ENCODE peak calls at places on chromosomes 3 and 15, in nine cellular contexts. I, X, A, R, L, E, U, W and Z are unnamed samples.

GRCh38 chr15:36358094-36358961 is 221.1 kb upstream of the CDIN1 start:
- DNase-seq in I (no peak), X (no peak), A (no peak), R (no peak), L (no peak), E (no peak), U (no peak), W (no peak), Z (no peak)

GRCh38 chr15:35179739-35180138 is 94.6 kb upstream of the NANOGP8 start:
- DNase-seq in I (no peak), X (no peak), A (no peak), R (no peak), L (no peak), E (no peak), U (no peak), W (no peak), Z (no peak)

GRCh38 chr3:169456900-169457299 is 206.6 kb downstream of the MECOM start:
- DNase-seq in I (no peak), X (no peak), A (no peak), R (no peak), L (no peak), E (no peak), U (no peak), W (no peak), Z (no peak)

GRCh38 chr3:63656791-63657190 is 4.3 kb downstream of the SNTN start:
- DNase-seq in I (no peak), X (no peak), A (no peak), R (no peak), L (no peak), E (no peak), U (no peak), W (no peak), Z (no peak)

GRCh38 chr3:42764115-42764514 is 8.9 kb downstream of the CCDC13 start:
- DNase-seq in I (no peak), X (no peak), A (no peak), R (no peak), L (no peak), E (no peak), U (no peak), W (no peak), Z (no peak)

GRCh38 chr15:67731112-67731761 is 94.1 kb upstream of the SKOR1 start:
- DNase-seq in I (no peak), X (no peak), A (no peak), R (no peak), L (no peak), E (no peak), U (no peak), W (no peak), Z (no peak)

GRCh38 chr3:39125837-39126500 is 18.5 kb downstream of the TTC21A start:
- DNase-seq in I (no peak), X (peak; percentile 43), A (no peak), R (no peak), L (no peak), E (no peak), U (no peak), W (no peak), Z (no peak)

GRCh38 chr3:100106094-100106493 is 8.2 kb downstream of the FILIP1L start:
- DNase-seq in I (no peak), X (no peak), A (no peak), R (no peak), L (no peak), E (no peak), U (no peak), W (no peak), Z (no peak)

GRCh38 chr15:49492834-49493233 is 69.8 kb downstream of the FGF7 start:
- DNase-seq in I (no peak), X (no peak), A (no peak), R (no peak), L (no peak), E (no peak), U (no peak), W (no peak), Z (no peak)

GRCh38 chr15:68553994-68554715 is 24.6 kb upstream of the CORO2B start:
- DNase-seq in I (peak; percentile 76), X (no peak), A (peak; percentile 75), R (peak; percentile 55), L (peak; percentile 58), E (no peak), U (peak; percentile 65), W (peak; percentile 67), Z (no peak)

GRCh38 chr3:122576174-122576940 is 1.1 kb upstream of the PARP15 start:
- DNase-seq in I (no peak), X (no peak), A (no peak), R (no peak), L (no peak), E (peak; percentile 100), U (no peak), W (no peak), Z (no peak)

GRCh38 chr3:72247645-72248388 is 462.9 kb upstream of the PROK2 start:
- DNase-seq in I (no peak), X (no peak), A (no peak), R (peak; percentile 62), L (no peak), E (no peak), U (no peak), W (peak; percentile 79), Z (no peak)

GRCh38 chr3:75737831-75738493 is 47.4 kb downstream of the ZNF717 start:
- DNase-seq in I (no peak), X (no peak), A (no peak), R (no peak), L (no peak), E (no peak), U (no peak), W (no peak), Z (no peak)
- H3K9me3 ChIP-seq in I (peaks cover 42% of the 10 kb centered on the region), X (peaks cover 64% of the 10 kb centered on the region), A (peaks cover 5% of the 10 kb centered on the region), R (peaks cover 62% of the 10 kb centered on the region), L (peaks cover 9% of the 10 kb centered on the region), E (peaks cover 49% of the 10 kb centered on the region), U (peaks cover 76% of the 10 kb centered on the region), W (peaks cover 96% of the 10 kb centered on the region), Z (peaks cover 59% of the 10 kb centered on the region)

GRCh38 chr3:37248179-37248578 is 73.8 kb upstream of the LRRFIP2 start:
- DNase-seq in I (no peak), X (no peak), A (no peak), R (no peak), L (no peak), E (no peak), U (no peak), W (no peak), Z (no peak)
- H3K4me1 ChIP-seq in I (peaks cover 58% of the 10 kb centered on the region), X (no peaks in the 10 kb centered on the region), A (peaks cover 15% of the 10 kb centered on the region), R (peaks cover 10% of the 10 kb centered on the region), L (peaks cover 4% of the 10 kb centered on the region), E (no peaks in the 10 kb centered on the region), U (peaks cover 59% of the 10 kb centered on the region), W (peaks cover 38% of the 10 kb centered on the region), Z (peaks cover 52% of the 10 kb centered on the region)

GRCh38 chr3:58388550-58389061 is 45.0 kb downstream of the PDHB start:
- DNase-seq in I (no peak), X (no peak), A (no peak), R (no peak), L (no peak), E (no peak), U (no peak), W (no peak), Z (no peak)
- TF ChIP-seq EP300 in I (no peak), X (no peak), A (no peak), R (no peak), L (peak; percentile 22), E (no peak), U (no peak), W (no peak), Z (no peak)

GRCh38 chr15:56233549-56233948 is 10.1 kb downstream of the RFX7 start:
- DNase-seq in I (no peak), X (no peak), A (no peak), R (no peak), L (no peak), E (no peak), U (no peak), W (no peak), Z (no peak)
- H3K9me3 ChIP-seq in I (peaks cover 45% of the 10 kb centered on the region), X (peaks cover 14% of the 10 kb centered on the region), A (peaks cover 15% of the 10 kb centered on the region), R (peaks cover 7% of the 10 kb centered on the region), L (no peaks in the 10 kb centered on the region), E (peaks cover 53% of the 10 kb centered on the region), U (peaks cover 14% of the 10 kb centered on the region), W (peaks cover 37% of the 10 kb centered on the region), Z (peaks cover 5% of the 10 kb centered on the region)

GRCh38 chr15:70260580-70260979 is 162.9 kb upstream of the TLE3 start:
- DNase-seq in I (no peak), X (no peak), A (no peak), R (peak; percentile 8), L (no peak), E (no peak), U (no peak), W (no peak), Z (no peak)

GRCh38 chr15:70260096-70260495 is 162.4 kb upstream of the TLE3 start:
- DNase-seq in I (no peak), X (no peak), A (no peak), R (no peak), L (no peak), E (no peak), U (no peak), W (no peak), Z (no peak)

GRCh38 chr15:70259030-70259424 is 161.3 kb upstream of the TLE3 start:
- DNase-seq in I (no peak), X (peak; percentile 88), A (peak; percentile 61), R (peak; percentile 68), L (peak; percentile 42), E (no peak), U (peak; percentile 65), W (peak; percentile 79), Z (no peak)

GRCh38 chr15:70258369-70259029 is 160.8 kb upstream of the TLE3 start:
- DNase-seq in I (no peak), X (no peak), A (no peak), R (peak; percentile 45), L (no peak), E (no peak), U (peak; percentile 50), W (no peak), Z (no peak)

GRCh38 chr15:70259640-70260066 is 161.9 kb upstream of the TLE3 start:
- DNase-seq in I (peak; percentile 62), X (no peak), A (peak; percentile 39), R (no peak), L (no peak), E (no peak), U (no peak), W (no peak), Z (no peak)
- H3K4me1 ChIP-seq in I (no peaks in the 10 kb centered on the region), X (no peaks in the 10 kb centered on the region), A (peaks cover 8% of the 10 kb centered on the region), R (peaks cover 8% of the 10 kb centered on the region), L (no peaks in the 10 kb centered on the region), E (peaks cover 53% of the 10 kb centered on the region), U (peaks cover 38% of the 10 kb centered on the region), W (peaks cover 24% of the 10 kb centered on the region), Z (peaks cover 24% of the 10 kb centered on the region)

DNA sequence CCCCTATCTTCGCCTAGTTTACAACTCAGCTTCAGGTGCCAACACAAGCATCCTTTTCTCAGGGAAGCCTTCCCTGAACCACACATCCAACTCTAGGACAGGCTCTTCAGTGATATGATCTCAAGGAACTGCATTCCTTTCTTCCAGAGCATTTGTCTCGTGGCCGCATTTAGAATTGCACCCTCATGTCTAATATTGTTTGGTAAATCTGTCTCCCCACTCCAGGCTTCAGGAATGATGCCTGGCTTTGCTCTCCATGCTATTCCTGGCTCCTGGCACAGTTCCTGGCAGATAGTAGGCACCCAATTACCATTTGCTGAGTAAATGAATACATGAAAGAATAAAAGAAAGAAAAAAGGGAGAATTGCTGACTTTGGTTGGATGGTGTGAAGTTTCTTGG is 2.4 kb downstream of the CYP19A1 start:
- DNase-seq in I (no peak), X (no peak), A (peak; percentile 19), R (no peak), L (no peak), E (no peak), U (no peak), W (no peak), Z (no peak)
- TF ChIP-seq EP300 in I (no peak), X (no peak), A (no peak), R (no peak), L (no peak), E (no peak), U (no peak), W (no peak), Z (no peak)